ENCODE peak calls at places on chromosomes 1 and 21, in six cellular contexts. One of them, this sample, is unnamed.

GRCh38 chr1:198123146-198123545 is 33.7 kb upstream of the NEK7 start:
- DNase-seq in GM12892: no peak
- DNase-seq in GM12878: no peak
- DNase-seq in H1: no peak
- DNase-seq in K562: no peak
- DNase-seq in HepG2: no peak
- DNase-seq in this sample: no peak

GRCh38 chr1:53326598-53327182 is 1.2 kb downstream of the LRP8 start:
- DNase-seq in GM12892: peak
- DNase-seq in GM12878: no peak
- DNase-seq in H1: no peak
- DNase-seq in K562: peak
- DNase-seq in HepG2: no peak
- DNase-seq in this sample: peak

GRCh38 chr1:53137729-53138128 is 4.7 kb downstream of the SLC1A7 start:
- DNase-seq in GM12892: no peak
- DNase-seq in GM12878: no peak
- DNase-seq in H1: no peak
- DNase-seq in K562: peak
- DNase-seq in HepG2: peak
- DNase-seq in this sample: no peak

GRCh38 chr1:242847390-242847993 is 323.0 kb upstream of the PLD5 start:
- DNase-seq in GM12892: no peak
- DNase-seq in GM12878: no peak
- DNase-seq in H1: no peak
- DNase-seq in K562: peak
- DNase-seq in HepG2: no peak
- DNase-seq in this sample: no peak

GRCh38 chr1:147635342-147635741 is 35.0 kb downstream of the ACP6 start:
- DNase-seq in GM12892: no peak
- DNase-seq in GM12878: no peak
- DNase-seq in H1: no peak
- DNase-seq in K562: no peak
- DNase-seq in HepG2: no peak
- DNase-seq in this sample: no peak

GRCh38 chr1:85448358-85448757 is 16.6 kb downstream of the DDAH1 start:
- DNase-seq in GM12892: no peak
- DNase-seq in GM12878: no peak
- DNase-seq in H1: no peak
- DNase-seq in K562: no peak
- DNase-seq in HepG2: no peak
- DNase-seq in this sample: no peak

GRCh38 chr1:111145542-111145941 is 5.5 kb downstream of the CEPT1 start:
- DNase-seq in GM12892: no peak
- DNase-seq in GM12878: no peak
- DNase-seq in H1: no peak
- DNase-seq in K562: no peak
- DNase-seq in HepG2: peak
- DNase-seq in this sample: no peak

GRCh38 chr1:238982736-238983135 is 403.6 kb upstream of the CHRM3 start:
- DNase-seq in GM12892: no peak
- DNase-seq in GM12878: no peak
- DNase-seq in H1: no peak
- DNase-seq in K562: no peak
- DNase-seq in HepG2: no peak
- DNase-seq in this sample: no peak

GRCh38 chr1:33949570-33949969 is 85.7 kb downstream of the HMGB4 start:
- DNase-seq in GM12892: no peak
- DNase-seq in GM12878: no peak
- DNase-seq in H1: no peak
- DNase-seq in K562: no peak
- DNase-seq in HepG2: no peak
- DNase-seq in this sample: no peak

GRCh38 chr21:37389456-37389855 is 22.9 kb downstream of the DYRK1A start:
- DNase-seq in GM12892: no peak
- DNase-seq in GM12878: no peak
- DNase-seq in H1: no peak
- DNase-seq in K562: no peak
- DNase-seq in HepG2: no peak
- DNase-seq in this sample: no peak

GRCh38 chr1:59487335-59488031 is 190.6 kb downstream of the FGGY start:
- DNase-seq in GM12892: no peak
- DNase-seq in GM12878: no peak
- DNase-seq in H1: no peak
- DNase-seq in K562: peak
- DNase-seq in HepG2: no peak
- DNase-seq in this sample: no peak

GRCh38 chr1:38128511-38128910 is 81.9 kb upstream of the POU3F1 start:
- DNase-seq in GM12892: no peak
- DNase-seq in GM12878: no peak
- DNase-seq in H1: no peak
- DNase-seq in K562: no peak
- DNase-seq in HepG2: no peak
- DNase-seq in this sample: no peak

GRCh38 chr1:44649788-44650158 is 24.5 kb downstream of the TMEM53 start:
- DNase-seq in GM12892: no peak
- DNase-seq in GM12878: no peak
- DNase-seq in H1: no peak
- DNase-seq in K562: no peak
- DNase-seq in HepG2: no peak
- DNase-seq in this sample: no peak

DNA sequence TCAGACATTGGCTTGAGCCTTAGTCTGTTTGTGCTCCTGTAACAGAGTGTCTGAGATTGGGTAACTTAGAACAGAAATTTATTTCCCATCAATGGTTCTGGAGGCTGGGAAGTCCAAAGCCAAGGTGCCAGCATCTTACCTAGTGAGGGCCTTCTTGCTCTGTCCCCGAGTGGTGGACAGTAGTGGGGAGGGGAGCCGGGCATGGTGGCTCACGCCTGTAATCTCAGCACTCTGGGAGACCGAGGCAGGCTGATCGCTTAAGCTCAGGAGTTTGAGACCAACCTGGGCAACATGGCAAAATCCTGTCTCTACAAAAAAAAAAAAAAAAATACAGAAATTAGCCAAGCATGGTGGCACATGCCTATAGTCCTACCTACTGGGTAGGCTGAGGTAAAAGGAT is 336.5 kb upstream of the VAMP3 start:
- DNase-seq in GM12892: no peak
- DNase-seq in GM12878: no peak
- DNase-seq in H1: no peak
- DNase-seq in K562: no peak
- DNase-seq in HepG2: no peak
- DNase-seq in this sample: no peak
- TF ChIP-seq POLR2A in GM12892: no peak
- TF ChIP-seq POLR2A in GM12878: no peak
- TF ChIP-seq POLR2A in H1: no peak
- TF ChIP-seq POLR2A in K562: no peak
- TF ChIP-seq POLR2A in HepG2: no peak
- TF ChIP-seq POLR2A in this sample: no peak

DNA sequence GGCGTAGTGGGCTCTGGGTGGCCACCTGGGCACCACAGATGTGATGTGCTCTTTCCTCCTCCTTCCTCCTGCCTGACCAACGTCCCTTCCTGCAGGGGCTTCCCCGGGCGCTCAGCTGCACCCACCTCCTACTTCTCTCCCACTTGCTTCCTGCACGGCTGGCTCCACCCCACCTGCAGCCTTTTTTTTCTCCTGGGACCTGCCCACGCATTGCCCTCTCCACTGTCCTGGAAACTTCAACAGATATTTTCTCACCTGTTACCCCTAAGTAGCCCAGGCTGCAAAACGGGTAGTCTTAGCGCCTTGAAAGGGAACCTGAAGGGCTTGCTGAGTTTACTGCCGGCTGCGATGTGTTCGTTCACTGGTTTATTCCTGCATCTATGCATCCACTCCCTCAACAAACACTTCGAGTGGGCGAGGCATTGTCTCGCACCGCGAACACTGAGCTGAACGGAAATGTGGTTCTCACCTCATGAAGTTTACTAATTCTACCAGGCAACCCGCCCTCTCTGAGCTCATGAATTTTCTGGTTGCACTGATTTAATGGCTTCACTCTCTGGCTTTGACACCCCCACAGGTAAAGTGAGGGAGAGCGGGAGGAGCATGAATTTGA is 23.6 kb downstream of the ZBTB18 start:
- DNase-seq in GM12892: peak
- DNase-seq in GM12878: no peak
- DNase-seq in H1: peak
- DNase-seq in K562: no peak
- DNase-seq in HepG2: no peak
- DNase-seq in this sample: peak
- TF ChIP-seq TAF1 in GM12892: no peak
- TF ChIP-seq TAF1 in GM12878: no peak
- TF ChIP-seq TAF1 in H1: no peak
- TF ChIP-seq TAF1 in K562: no peak
- TF ChIP-seq TAF1 in HepG2: no peak
- TF ChIP-seq TAF1 in this sample: no peak

GRCh38 chr1:150566589-150567340 is 12.6 kb downstream of the MCL1 start:
- DNase-seq in GM12892: no peak
- DNase-seq in GM12878: no peak
- DNase-seq in H1: no peak
- DNase-seq in K562: no peak
- DNase-seq in HepG2: no peak
- DNase-seq in this sample: no peak
- TF ChIP-seq POLR2A in GM12892: peak
- TF ChIP-seq POLR2A in GM12878: no peak
- TF ChIP-seq POLR2A in H1: no peak
- TF ChIP-seq POLR2A in K562: peak
- TF ChIP-seq POLR2A in HepG2: no peak
- TF ChIP-seq POLR2A in this sample: no peak

GRCh38 chr1:55640708-55641473 is 425.7 kb upstream of the USP24 start:
- DNase-seq in GM12892: no peak
- DNase-seq in GM12878: peak
- DNase-seq in H1: no peak
- DNase-seq in K562: peak
- DNase-seq in HepG2: peak
- DNase-seq in this sample: peak
- TF ChIP-seq TAF1 in GM12892: no peak
- TF ChIP-seq TAF1 in GM12878: no peak
- TF ChIP-seq TAF1 in H1: no peak
- TF ChIP-seq TAF1 in K562: no peak
- TF ChIP-seq TAF1 in HepG2: no peak
- TF ChIP-seq TAF1 in this sample: no peak

GRCh38 chr1:231381729-231382128 is 40.4 kb downstream of the EGLN1 start:
- DNase-seq in GM12892: no peak
- DNase-seq in GM12878: no peak
- DNase-seq in H1: no peak
- DNase-seq in K562: no peak
- DNase-seq in HepG2: no peak
- DNase-seq in this sample: no peak

GRCh38 chr1:231382426-231382825 is 39.7 kb downstream of the EGLN1 start:
- DNase-seq in GM12892: no peak
- DNase-seq in GM12878: no peak
- DNase-seq in H1: no peak
- DNase-seq in K562: no peak
- DNase-seq in HepG2: no peak
- DNase-seq in this sample: no peak

GRCh38 chr1:231386472-231386871 is 35.6 kb downstream of the EGLN1 start:
- DNase-seq in GM12892: no peak
- DNase-seq in GM12878: no peak
- DNase-seq in H1: no peak
- DNase-seq in K562: no peak
- DNase-seq in HepG2: no peak
- DNase-seq in this sample: no peak

GRCh38 chr1:231385118-231385748 is 36.9 kb downstream of the EGLN1 start:
- DNase-seq in GM12892: no peak
- DNase-seq in GM12878: no peak
- DNase-seq in H1: no peak
- DNase-seq in K562: no peak
- DNase-seq in HepG2: peak
- DNase-seq in this sample: no peak

DNA sequence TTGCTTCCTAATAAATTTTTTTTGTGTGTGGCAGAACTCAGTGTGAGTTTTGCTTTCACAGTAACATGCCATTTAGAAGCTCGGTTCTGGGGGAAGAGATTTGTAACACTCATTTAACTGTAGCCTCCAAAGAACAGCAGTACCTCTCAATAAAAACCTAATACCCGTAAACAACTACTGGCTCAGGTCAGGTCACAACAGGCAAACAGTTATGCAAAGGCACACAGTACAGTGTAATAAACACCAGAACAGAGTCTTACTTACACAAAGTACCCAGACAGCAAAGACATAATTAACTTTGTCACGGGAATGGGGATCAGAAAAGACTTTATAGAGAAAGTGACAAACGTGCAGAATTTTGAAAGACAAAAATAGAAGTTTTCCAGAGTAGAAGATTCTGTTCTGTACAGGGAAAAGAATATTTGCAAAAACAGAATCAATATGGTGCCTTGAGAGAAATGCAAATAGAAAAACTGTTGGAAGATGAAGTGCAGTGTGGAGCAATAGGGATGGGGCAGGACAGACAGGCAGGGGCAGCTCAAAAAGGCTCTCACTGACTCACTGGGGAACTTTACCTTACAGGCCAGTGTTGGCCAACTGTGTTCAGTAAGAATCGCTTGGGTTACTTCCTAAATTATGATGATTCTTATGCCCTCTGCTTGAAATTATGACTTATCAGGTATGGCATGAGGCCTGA is 38.8 kb downstream of the EGLN1 start:
- DNase-seq in GM12892: no peak
- DNase-seq in GM12878: no peak
- DNase-seq in H1: no peak
- DNase-seq in K562: no peak
- DNase-seq in HepG2: no peak
- DNase-seq in this sample: no peak
- TF ChIP-seq POLR2A in GM12892: no peak
- TF ChIP-seq POLR2A in GM12878: no peak
- TF ChIP-seq POLR2A in H1: no peak
- TF ChIP-seq POLR2A in K562: no peak
- TF ChIP-seq POLR2A in HepG2: no peak
- TF ChIP-seq POLR2A in this sample: no peak

GRCh38 chr21:45502600-45502999 is 39.6 kb downstream of the SLC19A1 start:
- DNase-seq in GM12892: no peak
- DNase-seq in GM12878: no peak
- DNase-seq in H1: no peak
- DNase-seq in K562: no peak
- DNase-seq in HepG2: no peak
- DNase-seq in this sample: no peak
- TF ChIP-seq TAF1 in GM12892: no peak
- TF ChIP-seq TAF1 in GM12878: no peak
- TF ChIP-seq TAF1 in H1: no peak
- TF ChIP-seq TAF1 in K562: no peak
- TF ChIP-seq TAF1 in HepG2: no peak
- TF ChIP-seq TAF1 in this sample: no peak

This sample was measured in GM12891.